ENCODE peak calls at places on chromosomes 13 and 19, in ten cellular contexts. H is stromal cell of bone marrow; J is CD8-positive, alpha-beta memory T cell; O is dorsolateral prefrontal cortex; C is activated CD8-positive, alpha-beta memory T cell treated with anti-CD3 and anti-CD28 coated beads, Interleukin-2, amount 50 U/mL, for 48 hours; F is LHCN-M2; X is H1; Z is stimulated activated CD8-positive, alpha-beta memory T cell treated with anti-CD3 and anti-CD28 coated beads, Interleukin-15, amount 100 ng/mL, for 48 hours; B is nucleus accumbens; A is fibroblast of lung. D is an unnamed sample.

GRCh38 chr19:40252395-40252794 is 25.9 kb upstream of the CCNP start:
- DNase-seq in X (no peak), C (no peak), J (no peak), O (no peak), F (no peak), B (no peak), Z (no peak), H (no peak), A (no peak), D (no peak)

GRCh38 chr13:100946588-100946987 is 272.0 kb upstream of the TMTC4 start:
- DNase-seq in H (no peak), F (no peak), C (no peak), O (no peak), Z (no peak), B (no peak), J (no peak), X (no peak), A (no peak), D (no peak)

GRCh38 chr13:38849316-38849715 is 141.3 kb downstream of the STOML3 start:
- DNase-seq in X (no peak), J (no peak), O (no peak), H (no peak), B (no peak), F (peak), C (no peak), A (no peak), Z (no peak), D (no peak)

GRCh38 chr19:18292460-18292809 is 11.0 kb upstream of the JUND start:
- DNase-seq in H (no peak), O (no peak), J (no peak), C (peak), Z (no peak), A (no peak), F (no peak), X (peak), B (no peak), D (no peak)

GRCh38 chr19:4246767-4247593 is at the start of gene YJU2:
- DNase-seq in B (peak), Z (peak), A (peak), O (peak), C (peak), X (peak), F (peak), J (peak), H (peak), D (peak)

GRCh38 chr13:24348797-24349515 is 39.6 kb downstream of the C1QTNF9 start:
- DNase-seq in J (no peak), F (no peak), O (no peak), H (no peak), B (no peak), C (no peak), Z (no peak), A (no peak), X (no peak), D (no peak)

GRCh38 chr19:18700501-18701249 is 17.2 kb downstream of the CRTC1 start:
- DNase-seq in Z (peak), A (peak), C (peak), O (peak), F (peak), H (peak), X (peak), J (peak), B (no peak), D (peak)

GRCh38 chr19:12974301-12975220 is 5.2 kb downstream of the DAND5 start:
- DNase-seq in J (no peak), O (peak), H (no peak), F (no peak), Z (no peak), A (no peak), C (no peak), B (no peak), X (no peak), D (no peak)

GRCh38 chr13:47679391-47679790 is 321.7 kb downstream of the SUCLA2 start:
- DNase-seq in X (no peak), J (no peak), O (no peak), H (no peak), Z (no peak), F (peak), C (no peak), B (no peak), A (peak), D (no peak)

GRCh38 chr19:10554760-10555612 is 10.8 kb downstream of the KRI1 start:
- DNase-seq in B (no peak), A (no peak), O (no peak), C (no peak), F (no peak), H (no peak), Z (no peak), J (no peak), X (no peak), D (no peak)

GRCh38 chr19:51064534-51065220 is at the start of gene KLK13:
- DNase-seq in Z (no peak), B (no peak), X (peak), C (no peak), H (no peak), A (no peak), O (no peak), J (no peak), F (no peak), D (no peak)

GRCh38 chr13:23899555-23899954 is 2.3 kb upstream of the C1QTNF9B start:
- DNase-seq in O (peak), C (no peak), H (peak), Z (no peak), J (no peak), A (peak), F (peak), X (no peak), B (no peak), D (no peak)

GRCh38 chr19:31139871-31140505 is 209.2 kb downstream of the TSHZ3 start:
- DNase-seq in J (no peak), X (no peak), O (no peak), B (no peak), C (no peak), H (peak), Z (no peak), F (peak), A (peak), D (no peak)

GRCh38 chr19:11450570-11451326 is 15.3 kb downstream of the PRKCSH start:
- DNase-seq in A (no peak), O (no peak), H (no peak), F (no peak), J (no peak), X (no peak), C (no peak), B (no peak), Z (no peak), D (no peak)

GRCh38 chr19:50796128-50796633 is 6.0 kb downstream of the ACP4 start:
- DNase-seq in J (no peak), F (no peak), A (no peak), O (no peak), X (no peak), C (peak), Z (no peak), B (no peak), H (no peak), D (no peak)

GRCh38 chr13:83929147-83929546 is 46.9 kb upstream of the SLITRK1 start:
- DNase-seq in A (no peak), B (no peak), H (no peak), F (no peak), J (no peak), O (no peak), X (no peak), C (no peak), Z (no peak), D (no peak)

GRCh38 chr19:3868770-3869456 is at the start of gene ZFR2:
- DNase-seq in B (no peak), J (no peak), H (no peak), A (no peak), Z (no peak), C (peak), F (no peak), O (peak), X (peak), D (no peak)

GRCh38 chr13:35851238-35851814 is 279.9 kb downstream of the DCLK1 start:
- DNase-seq in A (no peak), X (no peak), Z (no peak), J (no peak), B (peak), O (no peak), F (no peak), H (no peak), C (no peak), D (no peak)

GRCh38 chr13:68076046-68076445 is 845.9 kb upstream of the PCDH9 start:
- DNase-seq in A (no peak), J (no peak), X (no peak), Z (no peak), F (no peak), O (no peak), H (no peak), C (no peak), B (no peak), D (no peak)

GRCh38 chr13:95749545-95749944 is 72.6 kb downstream of the DNAJC3 start:
- DNase-seq in C (no peak), X (no peak), F (no peak), J (no peak), B (no peak), H (no peak), A (no peak), Z (no peak), O (no peak), D (no peak)

D was measured in right atrium auricular region.